ENCODE peak calls at places on chromosome 13, in seven cellular contexts. V is activated CD8-positive, alpha-beta memory T cell treated with anti-CD3 and anti-CD28 coated beads for 4 hours; N is AG08396; Z is aorta; J is GM23248; I is DMS79 treated with DMSO at 0.1 percent for 48 hours; K is fibroblast of lung. U is an unnamed sample.
A peak's percentile ranks its signal among the peaks of the same experiment; 100 is the strongest.

GRCh38 chr13:49021953-49022352 is 46.2 kb downstream of the FNDC3A start:
- DNase-seq in V (no peak), N (no peak), Z (no peak), J (no peak), I (no peak), K (no peak), U (no peak)

GRCh38 chr13:34066344-34066743 is 248.4 kb downstream of the RFC3 start:
- DNase-seq in V (no peak), N (no peak), Z (no peak), J (no peak), I (no peak), K (no peak), U (no peak)

GRCh38 chr13:31952641-31953380 is 78.8 kb upstream of the FRY start:
- DNase-seq in V (no peak), N (no peak), Z (no peak), J (no peak), I (no peak), K (no peak), U (no peak)

GRCh38 chr13:45564108-45564507 is 51.4 kb downstream of the ERICH6B start:
- DNase-seq in V (no peak), N (peak; percentile 53), Z (no peak), J (peak; percentile 75), I (peak; percentile 76), K (peak; percentile 81), U (no peak)

GRCh38 chr13:30870049-30870884 is 35.8 kb upstream of the MEDAG start:
- DNase-seq in V (no peak), N (peak; percentile 93), Z (peak; percentile 92), J (peak; percentile 99), I (no peak), K (peak; percentile 99), U (peak; percentile 92)

GRCh38 chr13:23898101-23898500 is 799 bp upstream of the C1QTNF9B start:
- DNase-seq in V (no peak), N (peak; percentile 85), Z (no peak), J (peak; percentile 86), I (no peak), K (peak; percentile 97), U (no peak)

GRCh38 chr13:23510544-23510916 is 59.7 kb upstream of the TNFRSF19 start:
- DNase-seq in V (no peak), N (no peak), Z (no peak), J (peak; percentile 81), I (no peak), K (peak; percentile 65), U (no peak)

GRCh38 chr13:97798836-97799235 is 154.6 kb upstream of the IPO5 start:
- DNase-seq in V (no peak), N (peak; percentile 19), Z (no peak), J (peak; percentile 55), I (no peak), K (peak; percentile 77), U (no peak)

GRCh38 chr13:31225998-31226675 is 26.4 kb downstream of the B3GLCT start:
- DNase-seq in V (no peak), N (no peak), Z (no peak), J (no peak), I (no peak), K (no peak), U (no peak)

GRCh38 chr13:21175656-21176194 is 627 bp downstream of the SKA3 start:
- DNase-seq in V (no peak), N (peak; percentile 17), Z (no peak), J (peak; percentile 53), I (peak; percentile 43), K (peak; percentile 48), U (no peak)

GRCh38 chr13:20776751-20777150 is 3.0 kb upstream of the EEF1AKMT1 start:
- DNase-seq in V (no peak), N (no peak), Z (no peak), J (no peak), I (no peak), K (no peak), U (no peak)

GRCh38 chr13:59873309-59873708 is 290.4 kb downstream of the DIAPH3 start:
- DNase-seq in V (no peak), N (no peak), Z (no peak), J (no peak), I (no peak), K (no peak), U (no peak)

GRCh38 chr13:99228737-99229691 is 28.4 kb downstream of the UBAC2 start:
- DNase-seq in V (no peak), N (peak; percentile 63), Z (no peak), J (peak; percentile 84), I (no peak), K (peak; percentile 36), U (no peak)

GRCh38 chr13:43848250-43848649 is 31.3 kb downstream of the CCDC122 start:
- DNase-seq in V (no peak), N (peak; percentile 14), Z (no peak), J (peak; percentile 78), I (no peak), K (peak; percentile 69), U (no peak)

GRCh38 chr13:47463726-47464125 is 537.3 kb downstream of the SUCLA2 start:
- DNase-seq in V (no peak), N (no peak), Z (no peak), J (peak; percentile 80), I (no peak), K (peak; percentile 59), U (no peak)

GRCh38 chr13:53873558-53873957 is 844.9 kb downstream of the OLFM4 start:
- DNase-seq in V (no peak), N (no peak), Z (no peak), J (no peak), I (no peak), K (no peak), U (no peak)

GRCh38 chr13:23750383-23751121 is 138.6 kb downstream of the MIPEP start:
- DNase-seq in V (no peak), N (no peak), Z (no peak), J (no peak), I (no peak), K (no peak), U (no peak)

GRCh38 chr13:19860884-19861655 is 2.4 kb downstream of the ZMYM5 start:
- DNase-seq in V (no peak), N (peak; percentile 7), Z (peak; percentile 49), J (peak; percentile 87), I (no peak), K (peak; percentile 55), U (no peak)

GRCh38 chr13:50400930-50401553 is 385.8 kb downstream of the KCNRG start:
- DNase-seq in V (no peak), N (peak; percentile 65), Z (no peak), J (peak; percentile 90), I (no peak), K (peak; percentile 84), U (no peak)